ENCODE peak calls at places on chromosome 3, in seven cellular contexts. A is retinal pigment epithelial cell; S is right cardiac atrium; W is stimulated activated CD4-positive, alpha-beta T cell treated with anti-CD3 and anti-CD28 coated beads, TNF-alpha, amount 100 ng/mL, for 24 hours; E is NCI-H1105; D is GM20000; I is occipital lobe. O is an unnamed sample.

GRCh38 chr3:183108002-183108449 is 8.7 kb upstream of the MCCC1 start:
- DNase-seq in A (no peak), S (no peak), W (no peak), E (no peak), D (no peak), I (no peak), O (no peak)

GRCh38 chr3:181614878-181615277 is 96.8 kb upstream of the SOX2 start:
- DNase-seq in A (no peak), S (no peak), W (no peak), E (no peak), D (no peak), I (no peak), O (no peak)

GRCh38 chr3:99808163-99808794 is 9.4 kb upstream of the CMSS1 start:
- DNase-seq in A (peak; percentile 67), S (no peak), W (no peak), E (peak; percentile 48), D (peak; percentile 52), I (no peak), O (peak; percentile 83)

GRCh38 chr3:157405457-157405856 is 31.2 kb upstream of the PTX3 start:
- DNase-seq in A (no peak), S (no peak), W (no peak), E (no peak), D (no peak), I (no peak), O (peak; percentile 77)

GRCh38 chr3:114861666-114862065 is 285.4 kb downstream of the ZBTB20 start:
- DNase-seq in A (no peak), S (no peak), W (no peak), E (no peak), D (no peak), I (no peak), O (no peak)

GRCh38 chr3:175432338-175433025 is 573.3 kb downstream of the NAALADL2 start:
- DNase-seq in A (peak; percentile 27), S (no peak), W (no peak), E (peak; percentile 62), D (no peak), I (no peak), O (peak; percentile 58)

GRCh38 chr3:38226273-38226672 is 39.3 kb upstream of the SLC22A13 start:
- DNase-seq in A (no peak), S (no peak), W (no peak), E (no peak), D (no peak), I (no peak), O (no peak)

GRCh38 chr3:157086053-157086761 is 73.7 kb downstream of the CCNL1 start:
- DNase-seq in A (no peak), S (peak; percentile 76), W (no peak), E (no peak), D (no peak), I (no peak), O (no peak)

GRCh38 chr3:108089544-108089943 is 1.3 kb downstream of the CD47 start:
- DNase-seq in A (no peak), S (no peak), W (no peak), E (no peak), D (no peak), I (no peak), O (no peak)

GRCh38 chr3:142935963-142936362 is 27.5 kb downstream of the PAQR9 start:
- DNase-seq in A (no peak), S (no peak), W (no peak), E (no peak), D (no peak), I (no peak), O (no peak)

GRCh38 chr3:49026536-49026935 is 2.7 kb downstream of the IMPDH2 start:
- DNase-seq in A (no peak), S (peak; percentile 32), W (no peak), E (no peak), D (no peak), I (no peak), O (no peak)

GRCh38 chr3:139318431-139318816 is 25.4 kb upstream of the MRPS22 start:
- DNase-seq in A (no peak), S (no peak), W (no peak), E (peak; percentile 72), D (no peak), I (no peak), O (no peak)

GRCh38 chr3:112032377-112032776 is 2.2 kb upstream of the TMPRSS7 start:
- DNase-seq in A (no peak), S (no peak), W (no peak), E (no peak), D (no peak), I (no peak), O (no peak)

GRCh38 chr3:146390967-146391366 is 78.4 kb downstream of the PLSCR2 start:
- DNase-seq in A (peak; percentile 55), S (no peak), W (no peak), E (no peak), D (no peak), I (no peak), O (peak; percentile 95)

O was measured in astrocyte of the spinal cord.